ENCODE peak calls at places on chromosomes 3 and 15, in five cellular contexts. F is cortex of kidney; T is CD4-positive, alpha-beta T cell; B is stimulated activated CD4-positive, alpha-beta T cell treated with anti-CD3 and anti-CD28 coated beads, Interleukin-4, amount 100 ng/mL, for 48 hours; G is HuH-7.5. L is an unnamed sample.

GRCh38 chr3:5187920-5188418 is 462 bp downstream of the EDEM1 start:
- DNase-seq in F (no peak), G (peak; percentile 53), T (peak; percentile 59), B (no peak), L (peak; percentile 68)

GRCh38 chr15:73922186-73923151 is 3.8 kb upstream of the LOXL1 start:
- DNase-seq in G (no peak), B (no peak), F (no peak), T (no peak), L (no peak)

GRCh38 chr3:179279837-179280236 is 28.9 kb upstream of the KCNMB3 start:
- DNase-seq in G (no peak), B (no peak), F (no peak), T (no peak), L (no peak)

GRCh38 chr3:131361464-131362421 is 19.8 kb upstream of the NUDT16 start:
- DNase-seq in F (peak; percentile 29), B (no peak), T (no peak), G (peak; percentile 30), L (peak; percentile 31)

GRCh38 chr15:87477759-87478687 is 778.5 kb downstream of the NTRK3 start:
- DNase-seq in T (no peak), F (no peak), G (no peak), B (no peak), L (no peak)

GRCh38 chr3:120420855-120421570 is 29.8 kb downstream of the FSTL1 start:
- DNase-seq in F (no peak), G (no peak), T (no peak), B (no peak), L (no peak)

GRCh38 chr3:51792206-51792605 is 13.2 kb upstream of the IQCF6 start:
- DNase-seq in B (no peak), T (no peak), G (no peak), F (no peak), L (no peak)

GRCh38 chr3:126554560-126555525 is 3.9 kb downstream of the C3orf22 start:
- DNase-seq in T (peak; percentile 20), B (no peak), G (no peak), F (no peak), L (no peak)

GRCh38 chr3:73520931-73521461 is 103.7 kb downstream of the PDZRN3 start:
- DNase-seq in T (no peak), B (no peak), G (no peak), F (no peak), L (no peak)